ENCODE peak calls at places on chromosomes 7 and 10, in ten cellular contexts. One of them, this sample, is unnamed.

GRCh38 chr10:11683529-11684320 is 58.5 kb upstream of the ECHDC3 start:
- DNase-seq in upper lobe of right lung: no peak
- DNase-seq in ovary: peak
- DNase-seq in epithelial cell of esophagus: no peak
- DNase-seq in astrocyte: no peak
- DNase-seq in LNCaP clone FGC: peak
- DNase-seq in prostate gland: peak
- DNase-seq in lower leg skin: no peak
- DNase-seq in brain microvascular endothelial cell: no peak
- DNase-seq in foreskin fibroblast: no peak
- DNase-seq in this sample: no peak

GRCh38 chr10:96902117-96902516 is 70.0 kb downstream of the LCOR start:
- DNase-seq in upper lobe of right lung: no peak
- DNase-seq in ovary: no peak
- DNase-seq in epithelial cell of esophagus: no peak
- DNase-seq in astrocyte: no peak
- DNase-seq in LNCaP clone FGC: no peak
- DNase-seq in prostate gland: no peak
- DNase-seq in lower leg skin: no peak
- DNase-seq in brain microvascular endothelial cell: no peak
- DNase-seq in foreskin fibroblast: no peak
- DNase-seq in this sample: no peak

GRCh38 chr10:107889101-107889500 is 724.6 kb upstream of the SORCS1 start:
- DNase-seq in upper lobe of right lung: no peak
- DNase-seq in ovary: no peak
- DNase-seq in epithelial cell of esophagus: no peak
- DNase-seq in astrocyte: no peak
- DNase-seq in LNCaP clone FGC: no peak
- DNase-seq in prostate gland: no peak
- DNase-seq in lower leg skin: no peak
- DNase-seq in brain microvascular endothelial cell: no peak
- DNase-seq in foreskin fibroblast: no peak
- DNase-seq in this sample: no peak

GRCh38 chr7:41054960-41055700 is 647.8 kb downstream of the INHBA start:
- DNase-seq in upper lobe of right lung: no peak
- DNase-seq in ovary: no peak
- DNase-seq in epithelial cell of esophagus: no peak
- DNase-seq in astrocyte: no peak
- DNase-seq in LNCaP clone FGC: no peak
- DNase-seq in prostate gland: no peak
- DNase-seq in lower leg skin: no peak
- DNase-seq in brain microvascular endothelial cell: no peak
- DNase-seq in foreskin fibroblast: no peak
- DNase-seq in this sample: no peak

GRCh38 chr7:44415047-44415446 is 75.4 kb downstream of the NUDCD3 start:
- DNase-seq in upper lobe of right lung: no peak
- DNase-seq in ovary: no peak
- DNase-seq in epithelial cell of esophagus: peak
- DNase-seq in astrocyte: peak
- DNase-seq in LNCaP clone FGC: no peak
- DNase-seq in prostate gland: no peak
- DNase-seq in lower leg skin: no peak
- DNase-seq in brain microvascular endothelial cell: no peak
- DNase-seq in foreskin fibroblast: no peak
- DNase-seq in this sample: no peak

GRCh38 chr10:49080965-49081364 is 34.4 kb downstream of the VSTM4 start:
- DNase-seq in upper lobe of right lung: no peak
- DNase-seq in ovary: peak
- DNase-seq in epithelial cell of esophagus: no peak
- DNase-seq in astrocyte: no peak
- DNase-seq in LNCaP clone FGC: no peak
- DNase-seq in prostate gland: no peak
- DNase-seq in lower leg skin: no peak
- DNase-seq in brain microvascular endothelial cell: no peak
- DNase-seq in foreskin fibroblast: no peak
- DNase-seq in this sample: no peak

GRCh38 chr10:11875499-11876281 is 52.5 kb downstream of the PROSER2 start:
- DNase-seq in upper lobe of right lung: peak
- DNase-seq in ovary: peak
- DNase-seq in epithelial cell of esophagus: peak
- DNase-seq in astrocyte: peak
- DNase-seq in LNCaP clone FGC: peak
- DNase-seq in prostate gland: peak
- DNase-seq in lower leg skin: peak
- DNase-seq in brain microvascular endothelial cell: peak
- DNase-seq in foreskin fibroblast: peak
- DNase-seq in this sample: peak

GRCh38 chr7:42091461-42092229 is 145.4 kb downstream of the GLI3 start:
- DNase-seq in upper lobe of right lung: peak
- DNase-seq in ovary: no peak
- DNase-seq in epithelial cell of esophagus: peak
- DNase-seq in astrocyte: no peak
- DNase-seq in LNCaP clone FGC: peak
- DNase-seq in prostate gland: peak
- DNase-seq in lower leg skin: no peak
- DNase-seq in brain microvascular endothelial cell: no peak
- DNase-seq in foreskin fibroblast: no peak
- DNase-seq in this sample: no peak

GRCh38 chr7:108094933-108095710 is 35.0 kb downstream of the LAMB4 start:
- DNase-seq in upper lobe of right lung: no peak
- DNase-seq in ovary: no peak
- DNase-seq in epithelial cell of esophagus: peak
- DNase-seq in astrocyte: peak
- DNase-seq in LNCaP clone FGC: peak
- DNase-seq in prostate gland: peak
- DNase-seq in lower leg skin: peak
- DNase-seq in brain microvascular endothelial cell: peak
- DNase-seq in foreskin fibroblast: peak
- DNase-seq in this sample: peak

GRCh38 chr10:73368238-73368637 is 9.6 kb upstream of the CFAP70 start:
- DNase-seq in upper lobe of right lung: no peak
- DNase-seq in ovary: no peak
- DNase-seq in epithelial cell of esophagus: no peak
- DNase-seq in astrocyte: no peak
- DNase-seq in LNCaP clone FGC: no peak
- DNase-seq in prostate gland: no peak
- DNase-seq in lower leg skin: no peak
- DNase-seq in brain microvascular endothelial cell: no peak
- DNase-seq in foreskin fibroblast: no peak
- DNase-seq in this sample: no peak

GRCh38 chr7:69108041-69108440 is 490.2 kb upstream of the AUTS2 start:
- DNase-seq in upper lobe of right lung: no peak
- DNase-seq in ovary: no peak
- DNase-seq in epithelial cell of esophagus: no peak
- DNase-seq in astrocyte: no peak
- DNase-seq in LNCaP clone FGC: no peak
- DNase-seq in prostate gland: no peak
- DNase-seq in lower leg skin: no peak
- DNase-seq in brain microvascular endothelial cell: no peak
- DNase-seq in foreskin fibroblast: no peak
- DNase-seq in this sample: no peak

GRCh38 chr10:123633106-123633505 is 33.0 kb upstream of the GPR26 start:
- DNase-seq in upper lobe of right lung: no peak
- DNase-seq in ovary: no peak
- DNase-seq in epithelial cell of esophagus: no peak
- DNase-seq in astrocyte: no peak
- DNase-seq in LNCaP clone FGC: no peak
- DNase-seq in prostate gland: no peak
- DNase-seq in lower leg skin: no peak
- DNase-seq in brain microvascular endothelial cell: no peak
- DNase-seq in foreskin fibroblast: no peak
- DNase-seq in this sample: no peak

GRCh38 chr7:156118246-156118645 is 306.0 kb upstream of the SHH start:
- DNase-seq in upper lobe of right lung: no peak
- DNase-seq in ovary: no peak
- DNase-seq in epithelial cell of esophagus: no peak
- DNase-seq in astrocyte: no peak
- DNase-seq in LNCaP clone FGC: no peak
- DNase-seq in prostate gland: no peak
- DNase-seq in lower leg skin: no peak
- DNase-seq in brain microvascular endothelial cell: no peak
- DNase-seq in foreskin fibroblast: no peak
- DNase-seq in this sample: no peak

GRCh38 chr7:11341285-11341944 is 367.7 kb downstream of the PHF14 start:
- DNase-seq in upper lobe of right lung: no peak
- DNase-seq in ovary: no peak
- DNase-seq in epithelial cell of esophagus: peak
- DNase-seq in astrocyte: no peak
- DNase-seq in LNCaP clone FGC: peak
- DNase-seq in prostate gland: peak
- DNase-seq in lower leg skin: no peak
- DNase-seq in brain microvascular endothelial cell: peak
- DNase-seq in foreskin fibroblast: no peak
- DNase-seq in this sample: no peak

DNA sequence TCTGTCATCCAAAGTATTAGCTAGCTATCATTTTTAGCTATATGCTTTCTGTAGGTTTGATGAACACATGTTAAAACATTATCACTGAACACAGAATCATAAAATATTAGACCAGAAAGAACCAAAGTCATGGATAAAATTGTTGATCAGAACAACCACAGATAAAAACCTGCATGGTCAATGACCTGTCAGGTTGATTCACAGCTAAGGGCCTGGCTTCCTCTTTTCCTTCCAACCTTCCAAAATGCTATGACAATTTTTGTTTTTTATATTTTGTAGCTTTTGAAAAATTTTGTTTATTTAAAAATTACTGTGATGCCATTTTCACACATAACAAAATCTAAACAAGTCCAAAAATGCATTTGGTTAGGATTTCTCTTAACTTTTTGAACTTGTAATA is 444.4 kb upstream of the CHRM2 start:
- DNase-seq in upper lobe of right lung: no peak
- DNase-seq in ovary: no peak
- DNase-seq in epithelial cell of esophagus: no peak
- DNase-seq in astrocyte: no peak
- DNase-seq in LNCaP clone FGC: no peak
- DNase-seq in prostate gland: no peak
- DNase-seq in lower leg skin: no peak
- DNase-seq in brain microvascular endothelial cell: no peak
- DNase-seq in foreskin fibroblast: no peak
- DNase-seq in this sample: no peak
- TF ChIP-seq CTCF in upper lobe of right lung: no peak
- TF ChIP-seq CTCF in ovary: no peak
- TF ChIP-seq CTCF in epithelial cell of esophagus: no peak
- TF ChIP-seq CTCF in astrocyte: no peak
- TF ChIP-seq CTCF in LNCaP clone FGC: no peak
- TF ChIP-seq CTCF in prostate gland: no peak
- TF ChIP-seq CTCF in lower leg skin: no peak
- TF ChIP-seq CTCF in brain microvascular endothelial cell: no peak
- TF ChIP-seq CTCF in foreskin fibroblast: no peak
- TF ChIP-seq CTCF in this sample: no peak

GRCh38 chr10:51073035-51073434 is 1.3 kb upstream of the PRKG1 start:
- DNase-seq in upper lobe of right lung: no peak
- DNase-seq in ovary: no peak
- DNase-seq in epithelial cell of esophagus: no peak
- DNase-seq in astrocyte: no peak
- DNase-seq in LNCaP clone FGC: no peak
- DNase-seq in prostate gland: no peak
- DNase-seq in lower leg skin: no peak
- DNase-seq in brain microvascular endothelial cell: no peak
- DNase-seq in foreskin fibroblast: no peak
- DNase-seq in this sample: no peak
- H3K4me3 ChIP-seq in upper lobe of right lung: peak
- H3K4me3 ChIP-seq in ovary: peak
- H3K4me3 ChIP-seq in epithelial cell of esophagus: no peak
- H3K4me3 ChIP-seq in astrocyte: peak
- H3K4me3 ChIP-seq in LNCaP clone FGC: no peak
- H3K4me3 ChIP-seq in prostate gland: no peak
- H3K4me3 ChIP-seq in lower leg skin: no peak
- H3K4me3 ChIP-seq in brain microvascular endothelial cell: no peak
- H3K4me3 ChIP-seq in foreskin fibroblast: peak
- H3K4me3 ChIP-seq in this sample: peak

GRCh38 chr7:18694911-18695310 is 199.4 kb downstream of the HDAC9 start:
- DNase-seq in upper lobe of right lung: no peak
- DNase-seq in ovary: no peak
- DNase-seq in epithelial cell of esophagus: no peak
- DNase-seq in astrocyte: no peak
- DNase-seq in LNCaP clone FGC: no peak
- DNase-seq in prostate gland: no peak
- DNase-seq in lower leg skin: no peak
- DNase-seq in brain microvascular endothelial cell: no peak
- DNase-seq in foreskin fibroblast: no peak
- DNase-seq in this sample: no peak

GRCh38 chr7:18694484-18694883 is 198.9 kb downstream of the HDAC9 start:
- DNase-seq in upper lobe of right lung: no peak
- DNase-seq in ovary: no peak
- DNase-seq in epithelial cell of esophagus: no peak
- DNase-seq in astrocyte: no peak
- DNase-seq in LNCaP clone FGC: no peak
- DNase-seq in prostate gland: no peak
- DNase-seq in lower leg skin: no peak
- DNase-seq in brain microvascular endothelial cell: no peak
- DNase-seq in foreskin fibroblast: no peak
- DNase-seq in this sample: no peak

GRCh38 chr7:18689535-18689934 is 194.0 kb downstream of the HDAC9 start:
- DNase-seq in upper lobe of right lung: no peak
- DNase-seq in ovary: no peak
- DNase-seq in epithelial cell of esophagus: no peak
- DNase-seq in astrocyte: peak
- DNase-seq in LNCaP clone FGC: no peak
- DNase-seq in prostate gland: no peak
- DNase-seq in lower leg skin: no peak
- DNase-seq in brain microvascular endothelial cell: no peak
- DNase-seq in foreskin fibroblast: no peak
- DNase-seq in this sample: no peak

GRCh38 chr7:18693826-18694225 is 198.3 kb downstream of the HDAC9 start:
- DNase-seq in upper lobe of right lung: no peak
- DNase-seq in ovary: no peak
- DNase-seq in epithelial cell of esophagus: no peak
- DNase-seq in astrocyte: no peak
- DNase-seq in LNCaP clone FGC: no peak
- DNase-seq in prostate gland: no peak
- DNase-seq in lower leg skin: no peak
- DNase-seq in brain microvascular endothelial cell: no peak
- DNase-seq in foreskin fibroblast: no peak
- DNase-seq in this sample: no peak

DNA sequence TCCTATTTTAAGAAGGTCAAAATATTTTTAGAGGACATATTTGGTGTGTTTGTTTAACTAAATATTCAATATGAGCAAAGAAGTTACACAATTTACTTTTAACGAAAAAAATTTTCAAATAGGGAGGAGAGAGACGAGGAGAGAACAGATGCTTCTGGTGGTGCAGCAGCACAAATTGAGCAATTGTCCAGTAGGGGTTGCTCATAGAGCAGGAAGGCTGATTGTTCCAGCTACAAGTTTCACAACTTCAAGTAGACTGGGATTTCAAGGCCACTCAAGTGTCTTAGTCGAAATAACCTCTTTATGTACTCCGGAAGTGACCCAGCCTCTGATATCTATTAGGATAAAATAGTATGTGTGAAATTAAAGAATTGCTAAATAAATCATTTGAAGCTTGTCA is 197.9 kb downstream of the HDAC9 start:
- DNase-seq in upper lobe of right lung: no peak
- DNase-seq in ovary: no peak
- DNase-seq in epithelial cell of esophagus: peak
- DNase-seq in astrocyte: peak
- DNase-seq in LNCaP clone FGC: peak
- DNase-seq in prostate gland: no peak
- DNase-seq in lower leg skin: peak
- DNase-seq in brain microvascular endothelial cell: peak
- DNase-seq in foreskin fibroblast: peak
- DNase-seq in this sample: no peak
- TF ChIP-seq CTCF in upper lobe of right lung: peak
- TF ChIP-seq CTCF in ovary: no peak
- TF ChIP-seq CTCF in epithelial cell of esophagus: peak
- TF ChIP-seq CTCF in astrocyte: peak
- TF ChIP-seq CTCF in LNCaP clone FGC: peak
- TF ChIP-seq CTCF in prostate gland: peak
- TF ChIP-seq CTCF in lower leg skin: no peak
- TF ChIP-seq CTCF in brain microvascular endothelial cell: peak
- TF ChIP-seq CTCF in foreskin fibroblast: peak
- TF ChIP-seq CTCF in this sample: peak

GRCh38 chr10:15856328-15857000 is 3.8 kb downstream of the MINDY3 start:
- DNase-seq in upper lobe of right lung: no peak
- DNase-seq in ovary: no peak
- DNase-seq in epithelial cell of esophagus: peak
- DNase-seq in astrocyte: no peak
- DNase-seq in LNCaP clone FGC: peak
- DNase-seq in prostate gland: no peak
- DNase-seq in lower leg skin: no peak
- DNase-seq in brain microvascular endothelial cell: no peak
- DNase-seq in foreskin fibroblast: no peak
- DNase-seq in this sample: no peak
- H3K4me3 ChIP-seq in upper lobe of right lung: no peak
- H3K4me3 ChIP-seq in ovary: no peak
- H3K4me3 ChIP-seq in epithelial cell of esophagus: no peak
- H3K4me3 ChIP-seq in astrocyte: no peak
- H3K4me3 ChIP-seq in LNCaP clone FGC: no peak
- H3K4me3 ChIP-seq in prostate gland: no peak
- H3K4me3 ChIP-seq in lower leg skin: no peak
- H3K4me3 ChIP-seq in brain microvascular endothelial cell: no peak
- H3K4me3 ChIP-seq in foreskin fibroblast: no peak
- H3K4me3 ChIP-seq in this sample: no peak

This sample was measured in suprapubic skin.